ENCODE peak calls at places on chromosomes 4 and X, in four cellular contexts. M is NT2/D1, H is K562, A is HepG2. B is an unnamed sample.

GRCh38 chr4:152162331-152162697 is 373.6 kb downstream of the FBXW7 start:
- DNase-seq in H (no peak), M (no peak), A (no peak), B (no peak)

GRCh38 chrX:7574325-7574724 is 268.6 kb upstream of the VCX start:
- DNase-seq in H (no peak), M (peak; percentile 11), A (peak; percentile 14), B (no peak)

GRCh38 chr4:3244747-3245146 is 4.2 kb upstream of the MSANTD1 start:
- DNase-seq in M (no peak), H (peak; percentile 45), A (no peak), B (no peak)

GRCh38 chr4:52126946-52127345 is 75.8 kb downstream of the SPATA18 start:
- DNase-seq in M (peak; percentile 25), H (no peak), A (no peak), B (no peak)

GRCh38 chrX:39613508-39613921 is 484.2 kb downstream of the BCOR start:
- DNase-seq in H (no peak), M (peak; percentile 38), A (no peak), B (peak; percentile 3)

GRCh38 chr4:74395633-74396032 is 30.7 kb downstream of the EREG start:
- DNase-seq in A (no peak), M (no peak), H (no peak), B (no peak)

GRCh38 chrX:35787867-35788266 is 10.3 kb upstream of the MAGEB16 start:
- DNase-seq in H (no peak), A (no peak), M (no peak), B (no peak)

GRCh38 chr4:9765091-9765490 is 16.3 kb upstream of the DRD5 start:
- DNase-seq in M (no peak), A (peak; percentile 15), H (no peak), B (peak; percentile 75)

GRCh38 chrX:11965436-11965835 is 172.8 kb upstream of the FRMPD4 start:
- DNase-seq in A (no peak), H (no peak), M (no peak), B (no peak)

GRCh38 chrX:154658187-154658586 is 4.8 kb upstream of the CTAG2 start:
- DNase-seq in A (no peak), M (no peak), H (no peak), B (no peak)

GRCh38 chr4:111562811-111563210 is 582.4 kb upstream of the FAM241A start:
- DNase-seq in A (no peak), H (no peak), M (no peak), B (no peak)

GRCh38 chr4:67048530-67048929 is 496.8 kb downstream of the CENPC start:
- DNase-seq in H (no peak), A (no peak), M (no peak), B (no peak)

GRCh38 chr4:170025523-170026252 is 507 bp downstream of the MFAP3L start:
- DNase-seq in H (no peak), A (no peak), M (no peak), B (no peak)

GRCh38 chrX:155048997-155049619 is 21.8 kb downstream of the CMC4 start:
- DNase-seq in H (peak; percentile 21), A (peak; percentile 35), M (no peak), B (peak; percentile 68)

GRCh38 chr4:167955006-167955405 is 137.3 kb upstream of the ANXA10 start:
- DNase-seq in M (no peak), H (no peak), A (no peak), B (no peak)

GRCh38 chrX:72659726-72660125 is 54.4 kb downstream of the PHKA1 start:
- DNase-seq in M (no peak), H (no peak), A (no peak), B (no peak)

GRCh38 chr4:73451978-73452747 is 16.1 kb downstream of the AFP start:
- DNase-seq in A (no peak), M (no peak), H (no peak), B (no peak)

GRCh38 chrX:69387559-69388487 is 116.3 kb upstream of the NALF2 start:
- DNase-seq in M (peak; percentile 84), A (peak; percentile 45), H (peak; percentile 66), B (peak; percentile 57)

GRCh38 chr4:40256329-40256728 is 59.5 kb downstream of the RHOH start:
- DNase-seq in H (no peak), A (no peak), M (no peak), B (no peak)

GRCh38 chr4:76235915-76236314 is 15.6 kb upstream of the FAM47E start:
- DNase-seq in H (no peak), A (no peak), M (no peak), B (no peak)

GRCh38 chrX:12979011-12979629 is 4.2 kb downstream of the TMSB4X start:
- DNase-seq in H (no peak), A (no peak), M (no peak), B (no peak)

GRCh38 chr4:185238261-185238681 is 28.9 kb downstream of the SNX25 start:
- DNase-seq in A (no peak), H (no peak), M (no peak), B (no peak)

GRCh38 chr4:105835177-105835576 is 60.1 kb upstream of the NPNT start:
- DNase-seq in H (no peak), M (no peak), A (no peak), B (no peak)

GRCh38 chrX:121569609-121570008 is 522.2 kb downstream of the GLUD2 start:
- DNase-seq in H (no peak), M (no peak), A (no peak), B (no peak)

GRCh38 chr4:152956650-152957436 is 20.7 kb downstream of the FHDC1 start:
- DNase-seq in M (no peak), H (no peak), A (peak; percentile 18), B (no peak)

GRCh38 chr4:147547314-147548056 is 66.6 kb downstream of the EDNRA start:
- DNase-seq in M (no peak), H (no peak), A (peak; percentile 29), B (no peak)

GRCh38 chrX:68686684-68687045 is 39.2 kb downstream of the STARD8 start:
- DNase-seq in M (no peak), H (peak; percentile 26), A (no peak), B (no peak)

GRCh38 chr4:115113382-115114106 is at the start of gene NDST4:
- DNase-seq in A (no peak), M (no peak), H (no peak), B (no peak)

GRCh38 chrX:137568741-137569469 is 3.0 kb downstream of the ZIC3 start:
- DNase-seq in M (no peak), A (no peak), H (no peak), B (no peak)

GRCh38 chr4:114600066-114600552 is 1.5 kb downstream of the UGT8 start:
- DNase-seq in H (no peak), A (no peak), M (no peak), B (no peak)

GRCh38 chr4:74267998-74268606 is 40.2 kb upstream of the EPGN start:
- DNase-seq in H (no peak), A (no peak), M (no peak), B (no peak)

GRCh38 chrX:112834016-112834855 is 6.4 kb downstream of the AMOT start:
- DNase-seq in H (no peak), A (no peak), M (no peak), B (no peak)

GRCh38 chrX:118726887-118727685 is at the start of gene IL13RA1:
- DNase-seq in H (peak; percentile 88), M (peak; percentile 80), A (peak; percentile 93), B (peak; percentile 70)
- TF ChIP-seq ZNF274 in H (no peak), M (no peak), A (no peak), B (no peak)

DNA sequence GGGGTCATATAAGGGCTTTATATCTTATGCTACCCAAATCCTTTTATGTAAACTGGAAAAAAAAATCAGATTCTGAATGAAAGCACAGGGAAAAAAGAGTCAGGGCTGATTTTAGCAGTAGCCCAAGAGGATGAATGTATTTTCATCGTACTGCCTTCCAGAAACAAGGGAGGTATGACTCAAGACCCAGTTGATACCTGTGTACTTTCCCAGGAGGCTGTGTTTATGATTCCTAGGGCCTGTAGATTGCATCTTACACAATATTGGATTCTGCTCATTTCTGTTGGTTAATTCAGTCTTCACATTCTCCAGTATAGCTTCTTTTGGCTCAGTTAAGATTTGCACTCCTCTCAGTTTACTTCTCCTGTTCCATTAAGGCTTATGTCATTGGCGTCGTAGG is 127.9 kb upstream of the LIMCH1 start:
- DNase-seq in H (no peak), M (no peak), A (no peak), B (no peak)
- H3K4me1 ChIP-seq in H (no peaks in the 10 kb centered on the region), M (no peaks in the 10 kb centered on the region), A (no peaks in the 10 kb centered on the region), B (no peaks in the 10 kb centered on the region)

GRCh38 chrX:102768984-102769761 is 48.6 kb downstream of the GPRASP3 start:
- DNase-seq in H (peak; percentile 81), M (peak; percentile 87), A (peak; percentile 84), B (peak; percentile 87)

GRCh38 chrX:102765217-102765616 is 44.7 kb downstream of the GPRASP3 start:
- DNase-seq in H (no peak), M (no peak), A (no peak), B (no peak)

GRCh38 chrX:102767287-102767686 is 46.7 kb downstream of the GPRASP3 start:
- DNase-seq in A (no peak), M (no peak), H (no peak), B (no peak)

DNA sequence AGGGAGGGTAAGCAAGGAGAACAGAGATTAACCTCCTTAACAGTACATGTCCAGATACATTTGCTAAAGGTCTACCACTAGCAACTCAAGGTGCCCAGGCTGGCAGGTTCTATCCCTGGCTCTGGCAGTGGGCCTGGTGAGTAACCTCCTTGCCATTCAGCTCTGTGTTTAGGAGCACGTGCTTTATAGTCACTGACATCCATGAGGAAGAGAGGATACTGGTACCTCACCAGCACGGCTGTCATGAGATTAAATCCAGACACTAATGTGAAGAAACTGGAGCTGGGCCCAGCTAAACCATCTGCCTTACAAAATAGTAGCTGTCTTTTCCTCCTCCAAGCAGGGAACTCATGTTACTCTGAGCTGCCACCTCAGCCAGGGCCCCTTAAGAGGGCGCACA is 45.3 kb downstream of the GPRASP3 start:
- DNase-seq in H (no peak), M (no peak), A (no peak), B (no peak)
- TF ChIP-seq ZNF274 in H (no peak), M (no peak), A (no peak), B (no peak)

GRCh38 chr4:57040510-57040909 is 61.8 kb downstream of the POLR2B start:
- DNase-seq in H (no peak), A (no peak), M (no peak), B (no peak)
- H3K4me1 ChIP-seq in H (no peaks in the 10 kb centered on the region), A (no peaks in the 10 kb centered on the region), M (peaks cover 2% of the 10 kb centered on the region), B (no peaks in the 10 kb centered on the region)

GRCh38 chr4:26021417-26022345 is 107.7 kb downstream of the SMIM20 start:
- DNase-seq in H (no peak), M (no peak), A (no peak), B (no peak)
- TF ChIP-seq ZNF274 in H (no peak), M (no peak), A (no peak), B (no peak)

GRCh38 chr4:98521486-98521885 is 136.9 kb downstream of the TSPAN5 start:
- DNase-seq in A (no peak), M (no peak), H (no peak), B (no peak)
- H3K4me1 ChIP-seq in A (no peaks in the 10 kb centered on the region), M (no peaks in the 10 kb centered on the region), H (peaks cover 11% of the 10 kb centered on the region), B (peaks cover 6% of the 10 kb centered on the region)

GRCh38 chrX:14029039-14029424 is 660 bp downstream of the GEMIN8 start:
- DNase-seq in H (peak; percentile 16), A (no peak), M (no peak), B (no peak)

GRCh38 chrX:14028473-14028872 is 1.2 kb downstream of the GEMIN8 start:
- DNase-seq in M (no peak), A (no peak), H (no peak), B (no peak)

GRCh38 chrX:14029425-14030247 is at the start of gene GEMIN8:
- DNase-seq in H (peak; percentile 82), A (peak; percentile 71), M (peak; percentile 71), B (peak; percentile 51)

GRCh38 chrX:14030248-14030592 is 528 bp upstream of the GEMIN8 start:
- DNase-seq in H (no peak), A (no peak), M (no peak), B (no peak)

GRCh38 chrX:14032383-14032782 is 2.7 kb upstream of the GEMIN8 start:
- DNase-seq in A (peak; percentile 13), H (peak; percentile 20), M (peak; percentile 56), B (no peak)
- TF ChIP-seq ZNF274 in A (no peak), H (no peak), M (no peak), B (no peak)